ENCODE peak calls at places on chromosomes 2 and 18, in ten cellular contexts. S is GM04504, G is heart right ventricle, U is 8988T, X is astrocyte of the spinal cord, E is body of pancreas, P is AG20443, J is DMS153, N is cardiac septum, M is sigmoid colon. O is an unnamed sample.

GRCh38 chr2:26957041-26957440 is 13.4 kb upstream of the MAPRE3 start:
- DNase-seq in S (no peak), G (no peak), U (no peak), X (no peak), E (no peak), P (no peak), J (no peak), N (no peak), M (no peak), O (peak; percentile 33)

GRCh38 chr2:207110310-207110709 is 55.4 kb downstream of the KLF7 start:
- DNase-seq in S (no peak), G (no peak), U (no peak), X (no peak), E (no peak), P (no peak), J (no peak), N (no peak), M (no peak), O (no peak)

GRCh38 chr18:32383040-32383819 is 87.5 kb downstream of the GAREM1 start:
- DNase-seq in S (no peak), G (no peak), U (no peak), X (peak; percentile 86), E (no peak), P (peak; percentile 69), J (no peak), N (no peak), M (no peak), O (peak; percentile 88)

GRCh38 chr2:14587119-14587518 is 45.4 kb upstream of the LRATD1 start:
- DNase-seq in S (no peak), G (no peak), U (no peak), X (peak; percentile 15), E (no peak), P (peak; percentile 9), J (no peak), N (no peak), M (no peak), O (peak; percentile 3)

GRCh38 chr18:21242141-21243040 is at the start of gene GREB1L:
- DNase-seq in S (peak; percentile 48), G (peak; percentile 69), U (peak; percentile 93), X (peak; percentile 42), E (peak; percentile 29), P (peak; percentile 91), J (no peak), N (no peak), M (no peak), O (peak; percentile 63)

GRCh38 chr18:76494181-76494540 is 881 bp downstream of the ZNF516 start:
- DNase-seq in S (no peak), G (peak; percentile 37), U (no peak), X (peak; percentile 41), E (peak; percentile 43), P (peak; percentile 48), J (no peak), N (no peak), M (no peak), O (no peak)

GRCh38 chr2:44810892-44811530 is 130.5 kb upstream of the SIX3 start:
- DNase-seq in S (no peak), G (no peak), U (no peak), X (no peak), E (no peak), P (no peak), J (no peak), N (no peak), M (no peak), O (no peak)

GRCh38 chr2:189751080-189751658 is 11.4 kb downstream of the OSGEPL1 start:
- DNase-seq in S (no peak), G (no peak), U (peak; percentile 18), X (peak; percentile 23), E (peak; percentile 40), P (peak; percentile 52), J (peak; percentile 1), N (no peak), M (no peak), O (peak; percentile 8)

GRCh38 chr2:208326016-208326415 is 60.0 kb downstream of the PIKFYVE start:
- DNase-seq in S (no peak), G (no peak), U (no peak), X (no peak), E (no peak), P (no peak), J (no peak), N (no peak), M (no peak), O (no peak)

GRCh38 chr2:37812414-37812813 is 112.7 kb upstream of the RMDN2 start:
- DNase-seq in S (no peak), G (no peak), U (no peak), X (no peak), E (no peak), P (peak; percentile 48), J (no peak), N (no peak), M (no peak), O (no peak)

O was measured in Caki2.